ENCODE peak calls at places on chromosome 17, in five cellular contexts. W is cerebellar cortex; C is COR-L47; B is KBM-7; A is stimulated activated CD8-positive, alpha-beta memory T cell treated with anti-CD3 and anti-CD28 coated beads, Interleukin-2, amount 100 ng/mL, for 1 hour. I is an unnamed sample.

GRCh38 chr17:19242323-19242722 is 5.2 kb downstream of the EPN2 start:
- DNase-seq in W (no peak), C (no peak), B (no peak), A (no peak), I (no peak)

GRCh38 chr17:45722161-45722560 is 62.0 kb upstream of the CRHR1 start:
- DNase-seq in W (peak), C (no peak), B (peak), A (no peak), I (peak)

GRCh38 chr17:68544111-68544510 is 31.9 kb downstream of the PRKAR1A start:
- DNase-seq in W (no peak), C (no peak), B (no peak), A (no peak), I (no peak)

GRCh38 chr17:31931781-31932180 is 5.0 kb upstream of the SUZ12 start:
- DNase-seq in W (no peak), C (no peak), B (no peak), A (no peak), I (no peak)

GRCh38 chr17:1629647-1630310 is 1.1 kb upstream of the SLC43A2 start:
- DNase-seq in W (peak), C (no peak), B (peak), A (peak), I (peak)

GRCh38 chr17:58176200-58176599 is 9.4 kb downstream of the OR4D2 start:
- DNase-seq in W (no peak), C (no peak), B (no peak), A (no peak), I (peak)

GRCh38 chr17:47275245-47275984 is 21.8 kb downstream of the ITGB3 start:
- DNase-seq in W (no peak), C (no peak), B (no peak), A (no peak), I (peak)

GRCh38 chr17:73342057-73342522 is 30.3 kb upstream of the CDC42EP4 start:
- DNase-seq in W (no peak), C (peak), B (no peak), A (no peak), I (peak)

GRCh38 chr17:72399608-72400487 is 279.0 kb downstream of the SOX9 start:
- DNase-seq in W (no peak), C (no peak), B (no peak), A (no peak), I (no peak)

GRCh38 chr17:76370261-76370993 is 14.0 kb upstream of the SPHK1 start:
- DNase-seq in W (no peak), C (no peak), B (no peak), A (no peak), I (peak)